ENCODE peak calls at places on chromosomes 3 and 15, in seven cellular contexts. One of them, this sample, is unnamed.
A peak's percentile ranks its signal among the peaks of the same experiment; 100 is the strongest.

GRCh38 chr3:129027544-129027880 is 26.4 kb downstream of the EFCC1 start:
- DNase-seq in AG09319: no peak
- DNase-seq in nephron progenitor cell: no peak
- DNase-seq in breast epithelium: no peak
- DNase-seq in cardiac muscle cell: no peak
- DNase-seq in body of pancreas: no peak
- DNase-seq in endothelial cell of umbilical vein: no peak
- DNase-seq in this sample: no peak

GRCh38 chr15:38247336-38247735 is 5.3 kb upstream of the SPRED1 start:
- DNase-seq in AG09319: no peak
- DNase-seq in nephron progenitor cell: no peak
- DNase-seq in breast epithelium: no peak
- DNase-seq in cardiac muscle cell: no peak
- DNase-seq in body of pancreas: no peak
- DNase-seq in endothelial cell of umbilical vein: peak; percentile 77
- DNase-seq in this sample: no peak

GRCh38 chr3:16511561-16512434 is 1.7 kb downstream of the RFTN1 start:
- DNase-seq in AG09319: peak; percentile 57
- DNase-seq in nephron progenitor cell: peak; percentile 23
- DNase-seq in breast epithelium: peak; percentile 30
- DNase-seq in cardiac muscle cell: no peak
- DNase-seq in body of pancreas: peak; percentile 61
- DNase-seq in endothelial cell of umbilical vein: peak; percentile 83
- DNase-seq in this sample: no peak

GRCh38 chr15:78034495-78035191 is 42.9 kb downstream of the TBC1D2B start:
- DNase-seq in AG09319: no peak
- DNase-seq in nephron progenitor cell: peak; percentile 44
- DNase-seq in breast epithelium: no peak
- DNase-seq in cardiac muscle cell: no peak
- DNase-seq in body of pancreas: peak; percentile 68
- DNase-seq in endothelial cell of umbilical vein: peak; percentile 42
- DNase-seq in this sample: no peak

GRCh38 chr15:57596978-57597377 is 5.3 kb downstream of the MYZAP start:
- DNase-seq in AG09319: no peak
- DNase-seq in nephron progenitor cell: no peak
- DNase-seq in breast epithelium: peak; percentile 55
- DNase-seq in cardiac muscle cell: no peak
- DNase-seq in body of pancreas: peak; percentile 83
- DNase-seq in endothelial cell of umbilical vein: no peak
- DNase-seq in this sample: no peak

GRCh38 chr15:84391191-84391590 is 155.6 kb downstream of the GOLGA6L4 start:
- DNase-seq in AG09319: no peak
- DNase-seq in nephron progenitor cell: no peak
- DNase-seq in breast epithelium: peak; percentile 2
- DNase-seq in cardiac muscle cell: no peak
- DNase-seq in body of pancreas: no peak
- DNase-seq in endothelial cell of umbilical vein: no peak
- DNase-seq in this sample: no peak

GRCh38 chr3:31096661-31097060 is 202.2 kb upstream of the GADL1 start:
- DNase-seq in AG09319: no peak
- DNase-seq in nephron progenitor cell: no peak
- DNase-seq in breast epithelium: no peak
- DNase-seq in cardiac muscle cell: no peak
- DNase-seq in body of pancreas: no peak
- DNase-seq in endothelial cell of umbilical vein: no peak
- DNase-seq in this sample: no peak

GRCh38 chr3:24119321-24119751 is 174.2 kb downstream of the NR1D2 start:
- DNase-seq in AG09319: no peak
- DNase-seq in nephron progenitor cell: no peak
- DNase-seq in breast epithelium: no peak
- DNase-seq in cardiac muscle cell: no peak
- DNase-seq in body of pancreas: no peak
- DNase-seq in endothelial cell of umbilical vein: no peak
- DNase-seq in this sample: no peak

GRCh38 chr3:148178508-148178907 is 519.2 kb upstream of the AGTR1 start:
- DNase-seq in AG09319: no peak
- DNase-seq in nephron progenitor cell: no peak
- DNase-seq in breast epithelium: no peak
- DNase-seq in cardiac muscle cell: no peak
- DNase-seq in body of pancreas: no peak
- DNase-seq in endothelial cell of umbilical vein: peak; percentile 14
- DNase-seq in this sample: no peak

GRCh38 chr15:66239514-66239913 is 14.0 kb downstream of the MEGF11 start:
- DNase-seq in AG09319: no peak
- DNase-seq in nephron progenitor cell: no peak
- DNase-seq in breast epithelium: no peak
- DNase-seq in cardiac muscle cell: no peak
- DNase-seq in body of pancreas: no peak
- DNase-seq in endothelial cell of umbilical vein: no peak
- DNase-seq in this sample: no peak

GRCh38 chr3:71135373-71136088 is 448.0 kb downstream of the FOXP1 start:
- DNase-seq in AG09319: no peak
- DNase-seq in nephron progenitor cell: no peak
- DNase-seq in breast epithelium: no peak
- DNase-seq in cardiac muscle cell: peak; percentile 54
- DNase-seq in body of pancreas: peak; percentile 75
- DNase-seq in endothelial cell of umbilical vein: no peak
- DNase-seq in this sample: no peak

GRCh38 chr15:43463542-43463941 is 29.4 kb downstream of the TP53BP1 start:
- DNase-seq in AG09319: no peak
- DNase-seq in nephron progenitor cell: no peak
- DNase-seq in breast epithelium: no peak
- DNase-seq in cardiac muscle cell: no peak
- DNase-seq in body of pancreas: no peak
- DNase-seq in endothelial cell of umbilical vein: no peak
- DNase-seq in this sample: no peak

GRCh38 chr3:189419022-189419421 is 212.2 kb upstream of the TP63 start:
- DNase-seq in AG09319: no peak
- DNase-seq in nephron progenitor cell: peak; percentile 12
- DNase-seq in breast epithelium: no peak
- DNase-seq in cardiac muscle cell: no peak
- DNase-seq in body of pancreas: no peak
- DNase-seq in endothelial cell of umbilical vein: no peak
- DNase-seq in this sample: no peak

GRCh38 chr3:175426805-175427204 is 567.7 kb downstream of the NAALADL2 start:
- DNase-seq in AG09319: no peak
- DNase-seq in nephron progenitor cell: no peak
- DNase-seq in breast epithelium: no peak
- DNase-seq in cardiac muscle cell: no peak
- DNase-seq in body of pancreas: no peak
- DNase-seq in endothelial cell of umbilical vein: no peak
- DNase-seq in this sample: no peak

GRCh38 chr3:170670504-170670903 is 84.6 kb upstream of the SLC7A14 start:
- DNase-seq in AG09319: no peak
- DNase-seq in nephron progenitor cell: no peak
- DNase-seq in breast epithelium: no peak
- DNase-seq in cardiac muscle cell: no peak
- DNase-seq in body of pancreas: no peak
- DNase-seq in endothelial cell of umbilical vein: peak; percentile 35
- DNase-seq in this sample: no peak

GRCh38 chr3:64824281-64824980 is 136.6 kb upstream of the ADAMTS9 start:
- DNase-seq in AG09319: no peak
- DNase-seq in nephron progenitor cell: no peak
- DNase-seq in breast epithelium: no peak
- DNase-seq in cardiac muscle cell: no peak
- DNase-seq in body of pancreas: no peak
- DNase-seq in endothelial cell of umbilical vein: peak; percentile 45
- DNase-seq in this sample: no peak

GRCh38 chr3:51869304-51869703 is 6.1 kb downstream of the IQCF5 start:
- DNase-seq in AG09319: no peak
- DNase-seq in nephron progenitor cell: no peak
- DNase-seq in breast epithelium: no peak
- DNase-seq in cardiac muscle cell: no peak
- DNase-seq in body of pancreas: no peak
- DNase-seq in endothelial cell of umbilical vein: no peak
- DNase-seq in this sample: no peak

GRCh38 chr3:31132132-31132769 is 237.8 kb upstream of the GADL1 start:
- DNase-seq in AG09319: no peak
- DNase-seq in nephron progenitor cell: no peak
- DNase-seq in breast epithelium: no peak
- DNase-seq in cardiac muscle cell: peak; percentile 35
- DNase-seq in body of pancreas: no peak
- DNase-seq in endothelial cell of umbilical vein: peak; percentile 63
- DNase-seq in this sample: no peak

GRCh38 chr3:143183668-143183970 is 64.0 kb downstream of the CHST2 start:
- DNase-seq in AG09319: no peak
- DNase-seq in nephron progenitor cell: no peak
- DNase-seq in breast epithelium: no peak
- DNase-seq in cardiac muscle cell: no peak
- DNase-seq in body of pancreas: no peak
- DNase-seq in endothelial cell of umbilical vein: no peak
- DNase-seq in this sample: no peak

GRCh38 chr3:191387441-191388077 is 57.2 kb upstream of the UTS2B start:
- DNase-seq in AG09319: no peak
- DNase-seq in nephron progenitor cell: no peak
- DNase-seq in breast epithelium: no peak
- DNase-seq in cardiac muscle cell: peak; percentile 16
- DNase-seq in body of pancreas: no peak
- DNase-seq in endothelial cell of umbilical vein: no peak
- DNase-seq in this sample: no peak

GRCh38 chr3:191391873-191392808 is 61.8 kb upstream of the UTS2B start:
- DNase-seq in AG09319: no peak
- DNase-seq in nephron progenitor cell: no peak
- DNase-seq in breast epithelium: no peak
- DNase-seq in cardiac muscle cell: no peak
- DNase-seq in body of pancreas: no peak
- DNase-seq in endothelial cell of umbilical vein: no peak
- DNase-seq in this sample: no peak

GRCh38 chr3:191390580-191390979 is 60.3 kb upstream of the UTS2B start:
- DNase-seq in AG09319: no peak
- DNase-seq in nephron progenitor cell: no peak
- DNase-seq in breast epithelium: no peak
- DNase-seq in cardiac muscle cell: no peak
- DNase-seq in body of pancreas: no peak
- DNase-seq in endothelial cell of umbilical vein: no peak
- DNase-seq in this sample: no peak

GRCh38 chr3:191385101-191385500 is 54.8 kb upstream of the UTS2B start:
- DNase-seq in AG09319: no peak
- DNase-seq in nephron progenitor cell: no peak
- DNase-seq in breast epithelium: no peak
- DNase-seq in cardiac muscle cell: no peak
- DNase-seq in body of pancreas: no peak
- DNase-seq in endothelial cell of umbilical vein: no peak
- DNase-seq in this sample: no peak

DNA sequence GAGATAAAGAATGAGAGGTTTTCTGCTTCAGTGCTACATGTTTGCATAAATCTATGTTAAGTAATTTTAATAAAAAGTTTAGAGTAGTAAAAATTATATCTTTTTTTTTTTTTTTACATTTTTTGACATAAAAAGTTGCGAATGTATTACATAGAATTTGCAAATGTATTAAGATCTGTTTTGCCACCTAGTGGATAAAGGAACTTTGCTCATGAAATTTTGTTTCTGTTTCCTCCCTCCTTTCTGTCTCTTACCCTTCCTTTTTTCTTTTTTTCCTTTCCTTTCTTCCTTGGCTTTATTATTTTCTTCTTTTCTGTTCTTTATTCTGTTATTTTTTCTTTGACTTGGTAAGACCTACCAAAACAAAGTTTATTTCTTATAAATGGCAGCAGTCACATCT is 58.5 kb upstream of the UTS2B start:
- DNase-seq in AG09319: no peak
- DNase-seq in nephron progenitor cell: no peak
- DNase-seq in breast epithelium: no peak
- DNase-seq in cardiac muscle cell: no peak
- DNase-seq in body of pancreas: no peak
- DNase-seq in endothelial cell of umbilical vein: no peak
- DNase-seq in this sample: no peak
- TF ChIP-seq CTCF in AG09319: peak; percentile 24
- TF ChIP-seq CTCF in nephron progenitor cell: no peak
- TF ChIP-seq CTCF in breast epithelium: no peak
- TF ChIP-seq CTCF in cardiac muscle cell: peak; percentile 37
- TF ChIP-seq CTCF in body of pancreas: peak; percentile 32
- TF ChIP-seq CTCF in endothelial cell of umbilical vein: peak; percentile 8
- TF ChIP-seq CTCF in this sample: peak; percentile 58

DNA sequence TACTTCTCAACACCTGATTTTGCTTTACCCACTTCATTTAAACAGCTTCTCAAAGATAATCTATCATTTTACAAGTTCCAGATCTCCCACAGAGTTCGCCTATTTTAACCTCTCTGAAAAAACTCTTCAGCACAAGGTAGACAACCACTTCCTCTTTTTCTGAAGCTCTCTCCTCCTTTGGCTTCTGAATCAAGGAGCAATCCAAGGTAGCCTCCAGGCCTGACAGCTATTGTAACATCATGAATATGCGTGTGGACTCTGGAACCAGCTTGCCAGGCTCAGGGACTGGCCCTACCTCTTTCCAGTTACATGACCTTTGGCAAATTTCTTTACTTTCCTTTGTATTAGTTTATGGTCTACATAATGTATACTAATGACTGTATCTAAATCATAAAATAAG is 405.9 kb upstream of the ZNF385D start:
- DNase-seq in AG09319: no peak
- DNase-seq in nephron progenitor cell: no peak
- DNase-seq in breast epithelium: peak; percentile 38
- DNase-seq in cardiac muscle cell: no peak
- DNase-seq in body of pancreas: no peak
- DNase-seq in endothelial cell of umbilical vein: no peak
- DNase-seq in this sample: no peak
- TF ChIP-seq CTCF in AG09319: no peak
- TF ChIP-seq CTCF in nephron progenitor cell: no peak
- TF ChIP-seq CTCF in breast epithelium: no peak
- TF ChIP-seq CTCF in cardiac muscle cell: no peak
- TF ChIP-seq CTCF in body of pancreas: no peak
- TF ChIP-seq CTCF in endothelial cell of umbilical vein: no peak
- TF ChIP-seq CTCF in this sample: no peak

GRCh38 chr15:48800245-48800644 is 10.6 kb downstream of the CEP152 start:
- DNase-seq in AG09319: no peak
- DNase-seq in nephron progenitor cell: no peak
- DNase-seq in breast epithelium: no peak
- DNase-seq in cardiac muscle cell: no peak
- DNase-seq in body of pancreas: no peak
- DNase-seq in endothelial cell of umbilical vein: no peak
- DNase-seq in this sample: no peak

GRCh38 chr15:48802257-48802656 is 8.6 kb downstream of the CEP152 start:
- DNase-seq in AG09319: no peak
- DNase-seq in nephron progenitor cell: no peak
- DNase-seq in breast epithelium: no peak
- DNase-seq in cardiac muscle cell: no peak
- DNase-seq in body of pancreas: no peak
- DNase-seq in endothelial cell of umbilical vein: no peak
- DNase-seq in this sample: no peak

GRCh38 chr15:48802867-48803266 is 8.0 kb downstream of the CEP152 start:
- DNase-seq in AG09319: peak; percentile 62
- DNase-seq in nephron progenitor cell: no peak
- DNase-seq in breast epithelium: no peak
- DNase-seq in cardiac muscle cell: no peak
- DNase-seq in body of pancreas: no peak
- DNase-seq in endothelial cell of umbilical vein: no peak
- DNase-seq in this sample: no peak

GRCh38 chr15:48798319-48798718 is 12.6 kb downstream of the CEP152 start:
- DNase-seq in AG09319: no peak
- DNase-seq in nephron progenitor cell: no peak
- DNase-seq in breast epithelium: no peak
- DNase-seq in cardiac muscle cell: no peak
- DNase-seq in body of pancreas: no peak
- DNase-seq in endothelial cell of umbilical vein: no peak
- DNase-seq in this sample: no peak

GRCh38 chr15:48800811-48801460 is 9.9 kb downstream of the CEP152 start:
- DNase-seq in AG09319: no peak
- DNase-seq in nephron progenitor cell: no peak
- DNase-seq in breast epithelium: no peak
- DNase-seq in cardiac muscle cell: no peak
- DNase-seq in body of pancreas: no peak
- DNase-seq in endothelial cell of umbilical vein: peak; percentile 72
- DNase-seq in this sample: no peak
- TF ChIP-seq CTCF in AG09319: peak; percentile 50
- TF ChIP-seq CTCF in nephron progenitor cell: no peak
- TF ChIP-seq CTCF in breast epithelium: peak; percentile 38
- TF ChIP-seq CTCF in cardiac muscle cell: peak; percentile 58
- TF ChIP-seq CTCF in body of pancreas: peak; percentile 55
- TF ChIP-seq CTCF in endothelial cell of umbilical vein: peak; percentile 25
- TF ChIP-seq CTCF in this sample: peak; percentile 69

GRCh38 chr15:68015244-68015643 is 38.9 kb upstream of the PIAS1 start:
- DNase-seq in AG09319: no peak
- DNase-seq in nephron progenitor cell: no peak
- DNase-seq in breast epithelium: no peak
- DNase-seq in cardiac muscle cell: no peak
- DNase-seq in body of pancreas: no peak
- DNase-seq in endothelial cell of umbilical vein: no peak
- DNase-seq in this sample: no peak
- TF ChIP-seq CTCF in AG09319: no peak
- TF ChIP-seq CTCF in nephron progenitor cell: no peak
- TF ChIP-seq CTCF in breast epithelium: no peak
- TF ChIP-seq CTCF in cardiac muscle cell: no peak
- TF ChIP-seq CTCF in body of pancreas: no peak
- TF ChIP-seq CTCF in endothelial cell of umbilical vein: no peak
- TF ChIP-seq CTCF in this sample: no peak